ENCODE peak calls at places on chromosomes 6 and 20, in ten cellular contexts. P is K562, I is MM.1S, D is fibroblast of lung, J is PC-9, L is HepG2, K is H9, N is PC-3, A is SK-N-SH, W is endothelial cell of umbilical vein. S is an unnamed sample. For H4K20me1, the result is how much of the 10 kb centered on the place peaks cover.

GRCh38 chr20:571754-572331 is 28.3 kb upstream of the CSNK2A1 start:
- DNase-seq in P (peak), I (no peak), D (peak), J (peak), L (no peak), K (peak), N (peak), A (peak), W (no peak), S (no peak)

GRCh38 chr20:49712918-49713778 is 530 bp downstream of the B4GALT5 start:
- DNase-seq in P (peak), I (peak), D (no peak), J (no peak), L (no peak), K (peak), N (no peak), A (peak), W (peak), S (peak)

GRCh38 chr6:121971886-121972285 is 427.6 kb upstream of the HSF2 start:
- DNase-seq in P (no peak), I (no peak), D (no peak), J (peak), L (no peak), K (no peak), N (no peak), A (no peak), W (no peak), S (no peak)

GRCh38 chr6:21402368-21402767 is 191.2 kb upstream of the SOX4 start:
- DNase-seq in P (no peak), I (no peak), D (peak), J (no peak), L (no peak), K (no peak), N (no peak), A (no peak), W (no peak), S (no peak)

GRCh38 chr6:72246926-72247325 is 360.6 kb downstream of the RIMS1 start:
- DNase-seq in P (peak), I (no peak), D (peak), J (no peak), L (peak), K (peak), N (peak), A (peak), W (no peak), S (no peak)

GRCh38 chr6:85008311-85009015 is 244.1 kb upstream of the TBX18 start:
- DNase-seq in P (no peak), I (no peak), D (peak), J (no peak), L (no peak), K (no peak), N (peak), A (no peak), W (peak), S (no peak)

GRCh38 chr6:79775222-79775621 is 144.1 kb downstream of the SH3BGRL2 start:
- DNase-seq in P (no peak), I (no peak), D (no peak), J (no peak), L (no peak), K (no peak), N (no peak), A (no peak), W (no peak), S (no peak)

GRCh38 chr6:169592558-169592957 is 109.3 kb downstream of the WDR27 start:
- DNase-seq in P (no peak), I (no peak), D (peak), J (no peak), L (no peak), K (no peak), N (peak), A (no peak), W (no peak), S (no peak)

GRCh38 chr6:23690650-23691049 is 435.4 kb upstream of the NRSN1 start:
- DNase-seq in P (no peak), I (no peak), D (no peak), J (no peak), L (no peak), K (no peak), N (no peak), A (no peak), W (no peak), S (no peak)

GRCh38 chr6:33708516-33709204 is 2.8 kb downstream of the UQCC2 start:
- DNase-seq in P (no peak), I (no peak), D (no peak), J (no peak), L (no peak), K (no peak), N (no peak), A (no peak), W (no peak), S (no peak)

GRCh38 chr6:136463796-136464542 is 86.3 kb downstream of the MAP7 start:
- DNase-seq in P (no peak), I (peak), D (no peak), J (no peak), L (no peak), K (no peak), N (no peak), A (no peak), W (no peak), S (no peak)

GRCh38 chr6:88683734-88684133 is 279.7 kb downstream of the RNGTT start:
- DNase-seq in P (no peak), I (no peak), D (no peak), J (no peak), L (no peak), K (no peak), N (peak), A (no peak), W (peak), S (no peak)

GRCh38 chr6:150346346-150346745 is 22.5 kb upstream of the IYD start:
- DNase-seq in P (no peak), I (no peak), D (no peak), J (no peak), L (no peak), K (no peak), N (peak), A (no peak), W (no peak), S (no peak)

GRCh38 chr6:112193111-112193510 is 61.3 kb downstream of the LAMA4 start:
- DNase-seq in P (no peak), I (no peak), D (no peak), J (no peak), L (no peak), K (no peak), N (no peak), A (no peak), W (no peak), S (no peak)

GRCh38 chr6:18681828-18682503 is 294.8 kb downstream of the RNF144B start:
- DNase-seq in P (no peak), I (no peak), D (no peak), J (no peak), L (no peak), K (no peak), N (no peak), A (no peak), W (no peak), S (no peak)

GRCh38 chr6:166640342-166641043 is 13.4 kb upstream of the RPS6KA2 start:
- DNase-seq in P (no peak), I (no peak), D (no peak), J (no peak), L (no peak), K (peak), N (no peak), A (no peak), W (peak), S (no peak)

GRCh38 chr6:50655848-50656453 is 57.4 kb upstream of the TFAP2D start:
- DNase-seq in P (peak), I (peak), D (peak), J (no peak), L (peak), K (no peak), N (peak), A (peak), W (peak), S (peak)

GRCh38 chr20:20369353-20370086 is 1.6 kb downstream of the INSM1 start:
- DNase-seq in P (no peak), I (peak), D (no peak), J (no peak), L (no peak), K (peak), N (peak), A (peak), W (no peak), S (no peak)

GRCh38 chr6:157385482-157385881 is 4.5 kb downstream of the ZDHHC14 start:
- DNase-seq in P (no peak), I (no peak), D (no peak), J (no peak), L (no peak), K (no peak), N (no peak), A (no peak), W (no peak), S (no peak)

GRCh38 chr20:36854343-36855240 is 21.3 kb upstream of the TLDC2 start:
- DNase-seq in P (no peak), I (no peak), D (no peak), J (no peak), L (no peak), K (no peak), N (no peak), A (no peak), W (no peak), S (no peak)

GRCh38 chr20:44154521-44155001 is 32.4 kb downstream of the JPH2 start:
- DNase-seq in P (no peak), I (no peak), D (no peak), J (peak), L (no peak), K (no peak), N (no peak), A (no peak), W (no peak), S (no peak)

GRCh38 chr6:105135056-105135455 is 44.8 kb downstream of the POPDC3 start:
- DNase-seq in P (no peak), I (no peak), D (peak), J (no peak), L (peak), K (no peak), N (peak), A (peak), W (peak), S (no peak)

GRCh38 chr20:15058836-15059235 is 721.4 kb upstream of the FLRT3 start:
- DNase-seq in P (no peak), I (no peak), D (no peak), J (no peak), L (no peak), K (no peak), N (no peak), A (no peak), W (no peak), S (no peak)

GRCh38 chr6:43465978-43466377 is 10.6 kb upstream of the DLK2 start:
- DNase-seq in P (no peak), I (no peak), D (no peak), J (no peak), L (no peak), K (no peak), N (no peak), A (no peak), W (no peak), S (no peak)

GRCh38 chr6:43021270-43022047 is at the start of gene RRP36:
- DNase-seq in P (peak), I (peak), D (peak), J (peak), L (peak), K (peak), N (peak), A (peak), W (peak), S (peak)

GRCh38 chr6:17278289-17279061 is 2.7 kb upstream of the RBM24 start:
- DNase-seq in P (no peak), I (no peak), D (peak), J (peak), L (peak), K (no peak), N (peak), A (no peak), W (peak), S (no peak)

GRCh38 chr20:61253264-61253639 is 1.2 kb downstream of the CDH4 start:
- DNase-seq in P (no peak), I (no peak), D (peak), J (no peak), L (no peak), K (peak), N (no peak), A (peak), W (no peak), S (no peak)

GRCh38 chr6:4957521-4958231 is 46.2 kb downstream of the RPP40 start:
- DNase-seq in P (peak), I (no peak), D (no peak), J (no peak), L (peak), K (peak), N (peak), A (no peak), W (peak), S (no peak)

GRCh38 chr20:25033250-25033940 is 24.5 kb downstream of the ACSS1 start:
- DNase-seq in P (no peak), I (no peak), D (no peak), J (no peak), L (no peak), K (no peak), N (no peak), A (peak), W (peak), S (no peak)

GRCh38 chr6:154768280-154768679 is 35.1 kb downstream of the SCAF8 start:
- DNase-seq in P (no peak), I (no peak), D (no peak), J (no peak), L (no peak), K (no peak), N (no peak), A (no peak), W (no peak), S (no peak)
- H4K20me1 ChIP-seq in P (under half), I (under half), D (under half), J (half or more), L (half or more), K (under half), N (under half), A (half or more), W (under half), S (under half)

GRCh38 chr6:128723667-128724066 is 159.3 kb upstream of the LAMA2 start:
- DNase-seq in P (no peak), I (no peak), D (no peak), J (no peak), L (no peak), K (no peak), N (peak), A (no peak), W (no peak), S (no peak)

GRCh38 chr6:128727500-128727899 is 155.4 kb upstream of the LAMA2 start:
- DNase-seq in P (no peak), I (no peak), D (no peak), J (no peak), L (no peak), K (no peak), N (no peak), A (no peak), W (no peak), S (no peak)

GRCh38 chr6:128720891-128721290 is 162.0 kb upstream of the LAMA2 start:
- DNase-seq in P (no peak), I (no peak), D (no peak), J (no peak), L (no peak), K (no peak), N (no peak), A (no peak), W (no peak), S (no peak)

GRCh38 chr6:128724738-128725137 is 158.2 kb upstream of the LAMA2 start:
- DNase-seq in P (no peak), I (no peak), D (no peak), J (no peak), L (no peak), K (no peak), N (no peak), A (no peak), W (no peak), S (no peak)

GRCh38 chr6:128725271-128726233 is 157.4 kb upstream of the LAMA2 start:
- DNase-seq in P (peak), I (no peak), D (peak), J (peak), L (peak), K (no peak), N (peak), A (peak), W (peak), S (peak)
- H4K20me1 ChIP-seq in P (under half), I (under half), D (under half), J (under half), L (under half), K (under half), N (under half), A (under half), W (under half), S (under half)

GRCh38 chr6:90231308-90231707 is 65.3 kb downstream of the BACH2 start:
- DNase-seq in P (no peak), I (no peak), D (no peak), J (no peak), L (no peak), K (no peak), N (no peak), A (no peak), W (peak), S (no peak)
- H4K20me1 ChIP-seq in P (under half), I (under half), D (under half), J (under half), L (under half), K (under half), N (under half), A (under half), W (under half), S (under half)

GRCh38 chr20:38762174-38762573 is 13.9 kb downstream of the ACTR5 start:
- DNase-seq in P (no peak), I (no peak), D (no peak), J (no peak), L (no peak), K (no peak), N (no peak), A (no peak), W (no peak), S (no peak)

GRCh38 chr20:38766071-38766470 is 17.8 kb downstream of the ACTR5 start:
- DNase-seq in P (no peak), I (no peak), D (no peak), J (no peak), L (no peak), K (no peak), N (no peak), A (no peak), W (no peak), S (no peak)

GRCh38 chr20:38763616-38764015 is 15.4 kb downstream of the ACTR5 start:
- DNase-seq in P (no peak), I (no peak), D (no peak), J (no peak), L (no peak), K (no peak), N (no peak), A (no peak), W (no peak), S (no peak)

GRCh38 chr20:38760978-38761377 is 12.7 kb downstream of the ACTR5 start:
- DNase-seq in P (no peak), I (no peak), D (no peak), J (no peak), L (no peak), K (no peak), N (no peak), A (no peak), W (no peak), S (no peak)

DNA sequence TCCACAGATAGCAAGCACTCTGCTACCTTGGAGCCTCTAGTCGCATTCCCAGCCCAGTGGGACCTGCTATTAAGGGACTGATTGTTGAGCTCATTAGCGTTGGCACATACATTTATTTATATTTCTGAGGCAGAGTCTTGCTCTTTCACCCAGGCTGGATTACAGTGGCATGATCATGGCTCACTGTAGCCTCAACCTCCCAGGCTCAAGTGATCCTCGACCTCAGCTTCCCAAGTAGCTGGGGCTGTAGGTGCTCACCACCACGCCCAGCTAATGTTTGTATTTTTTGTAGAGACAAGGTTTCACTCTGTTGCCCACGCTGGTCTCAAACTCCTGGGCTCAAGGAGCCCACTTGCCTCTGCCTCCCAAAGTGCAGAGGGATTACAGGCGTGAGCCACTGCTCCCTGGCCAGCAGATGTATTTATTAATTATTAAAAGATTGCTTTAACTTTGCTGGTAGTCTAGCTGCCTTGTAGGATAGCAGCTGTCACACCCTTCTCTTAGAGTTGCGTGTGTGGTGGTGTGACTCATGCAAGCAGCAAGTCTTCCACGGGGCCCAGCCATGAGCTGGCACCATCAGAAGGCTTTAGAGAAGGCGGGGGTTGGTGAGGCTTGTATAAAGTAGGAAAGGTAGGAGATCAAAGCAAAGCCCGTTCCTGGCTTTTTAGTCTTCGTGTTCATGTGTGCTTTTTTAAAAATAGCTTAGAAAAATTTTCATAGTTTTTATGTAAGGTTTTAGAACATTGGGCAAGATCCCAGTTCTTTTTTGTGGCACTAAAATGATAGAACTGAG is 16.5 kb downstream of the ACTR5 start:
- DNase-seq in P (no peak), I (no peak), D (peak), J (peak), L (peak), K (no peak), N (peak), A (no peak), W (peak), S (no peak)
- H4K20me1 ChIP-seq in P (under half), I (under half), D (under half), J (under half), L (under half), K (under half), N (under half), A (under half), W (under half), S (under half)

DNA sequence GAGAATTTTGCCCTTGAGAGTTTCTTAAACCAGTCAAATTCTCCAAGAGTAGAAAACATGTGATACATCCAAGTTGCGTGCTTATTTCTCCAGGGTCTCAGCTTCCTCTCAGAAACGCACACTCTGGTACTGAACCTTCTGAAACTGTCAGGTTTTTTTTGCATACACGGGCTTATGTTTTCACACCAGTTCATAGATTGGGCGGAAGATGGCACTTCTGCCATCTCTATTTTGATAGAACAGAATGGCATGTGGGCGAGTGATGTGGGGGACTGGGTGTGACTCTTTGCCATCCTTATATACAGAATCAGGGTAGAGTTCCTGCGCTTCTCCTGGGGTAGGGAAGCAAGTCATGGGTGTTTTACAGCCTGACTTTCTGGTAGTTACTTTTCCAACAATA is 56.4 kb downstream of the ADTRP start:
- DNase-seq in P (no peak), I (peak), D (no peak), J (no peak), L (no peak), K (no peak), N (no peak), A (no peak), W (no peak), S (peak)
- H4K20me1 ChIP-seq in P (under half), I (under half), D (under half), J (under half), L (under half), K (under half), N (under half), A (under half), W (under half), S (under half)

GRCh38 chr20:47335251-47336012 is 21.1 kb downstream of the ZMYND8 start:
- DNase-seq in P (no peak), I (no peak), D (no peak), J (no peak), L (no peak), K (no peak), N (no peak), A (no peak), W (no peak), S (no peak)

GRCh38 chr20:47334022-47334551 is 22.4 kb downstream of the ZMYND8 start:
- DNase-seq in P (no peak), I (no peak), D (peak), J (peak), L (peak), K (no peak), N (peak), A (no peak), W (peak), S (no peak)

GRCh38 chr20:47336013-47336754 is 20.3 kb downstream of the ZMYND8 start:
- DNase-seq in P (no peak), I (no peak), D (peak), J (no peak), L (no peak), K (no peak), N (no peak), A (no peak), W (no peak), S (no peak)

GRCh38 chr20:47338131-47338628 is 18.3 kb downstream of the ZMYND8 start:
- DNase-seq in P (no peak), I (no peak), D (no peak), J (no peak), L (no peak), K (no peak), N (no peak), A (no peak), W (no peak), S (no peak)

DNA sequence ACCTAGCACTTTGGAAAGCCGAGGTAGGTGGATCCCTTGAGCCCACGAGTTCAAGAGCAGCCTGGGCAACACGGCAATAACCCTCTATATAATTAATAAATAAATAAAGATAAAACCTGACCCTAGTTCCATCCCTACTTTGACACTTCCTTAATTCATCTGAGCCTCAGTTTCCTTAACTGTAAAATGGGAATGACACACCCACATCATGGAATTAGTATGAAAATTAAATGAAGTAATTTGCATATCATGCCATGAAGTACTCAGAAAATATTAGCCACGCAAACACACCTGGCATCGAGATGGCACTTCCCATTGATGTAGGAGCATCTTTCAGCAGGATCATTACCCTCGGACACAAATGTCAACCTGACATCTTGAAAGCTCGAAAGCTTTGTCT is 19.1 kb downstream of the ZMYND8 start:
- DNase-seq in P (no peak), I (no peak), D (no peak), J (no peak), L (no peak), K (no peak), N (no peak), A (no peak), W (no peak), S (no peak)
- H4K20me1 ChIP-seq in P (half or more), I (under half), D (under half), J (under half), L (half or more), K (under half), N (under half), A (under half), W (under half), S (under half)

S was measured in Karpas-422.